ENCODE peak calls at places on chromosomes 3 and 15, in eight cellular contexts. A, S, F, I, L, R, U and T are unnamed samples.
A peak's percentile ranks its signal among the peaks of the same experiment; 100 is the strongest.

GRCh38 chr15:78438595-78439285 is 724 bp downstream of the IREB2 start:
- DNase-seq in A (no peak), S (peak; percentile 71), F (peak; percentile 18), I (peak; percentile 23), L (no peak), R (no peak), U (no peak), T (peak; percentile 12)

GRCh38 chr3:194312743-194313281 is 38.3 kb downstream of the CPN2 start:
- DNase-seq in A (peak; percentile 49), S (peak; percentile 42), F (no peak), I (peak; percentile 79), L (peak; percentile 67), R (peak; percentile 86), U (no peak), T (no peak)

GRCh38 chr3:152497457-152497856 is 228.7 kb downstream of the MBNL1 start:
- DNase-seq in A (peak; percentile 24), S (no peak), F (no peak), I (peak; percentile 92), L (no peak), R (no peak), U (no peak), T (no peak)

GRCh38 chr3:5095879-5096278 is 26.2 kb upstream of the ARL8B start:
- DNase-seq in A (peak; percentile 5), S (peak; percentile 78), F (peak; percentile 2), I (peak; percentile 58), L (peak; percentile 52), R (no peak), U (no peak), T (peak; percentile 49)

GRCh38 chr15:90203473-90203872 is 2.3 kb downstream of the SEMA4B start:
- DNase-seq in A (no peak), S (no peak), F (no peak), I (no peak), L (no peak), R (no peak), U (no peak), T (no peak)

GRCh38 chr15:28994142-28994829 is 108.5 kb downstream of the APBA2 start:
- DNase-seq in A (no peak), S (no peak), F (no peak), I (no peak), L (no peak), R (no peak), U (no peak), T (no peak)

GRCh38 chr3:108329508-108329907 is 33.2 kb downstream of the HHLA2 start:
- DNase-seq in A (no peak), S (no peak), F (no peak), I (no peak), L (no peak), R (no peak), U (no peak), T (no peak)

GRCh38 chr15:75163150-75163564 is 38.5 kb upstream of the C15orf39 start:
- DNase-seq in A (no peak), S (no peak), F (no peak), I (no peak), L (no peak), R (no peak), U (no peak), T (no peak)

GRCh38 chr15:100468265-100468664 is 60.5 kb downstream of the CERS3 start:
- DNase-seq in A (no peak), S (no peak), F (peak; percentile 7), I (peak; percentile 81), L (peak; percentile 66), R (no peak), U (no peak), T (no peak)

GRCh38 chr3:111895079-111895478 is 36.0 kb downstream of the PHLDB2 start:
- DNase-seq in A (peak; percentile 76), S (peak; percentile 59), F (peak; percentile 47), I (peak; percentile 59), L (no peak), R (no peak), U (peak; percentile 44), T (no peak)

GRCh38 chr3:52890735-52891134 is 6.6 kb downstream of the STIMATE start:
- DNase-seq in A (no peak), S (no peak), F (peak; percentile 22), I (no peak), L (no peak), R (no peak), U (no peak), T (no peak)

GRCh38 chr15:46111730-46112129 is 476.9 kb downstream of the SQOR start:
- DNase-seq in A (no peak), S (no peak), F (no peak), I (no peak), L (no peak), R (no peak), U (no peak), T (no peak)

GRCh38 chr15:82531496-82532382 is 8.5 kb downstream of the RPS17 start:
- DNase-seq in A (no peak), S (no peak), F (no peak), I (no peak), L (no peak), R (no peak), U (no peak), T (no peak)

GRCh38 chr3:6807967-6808588 is 52.8 kb upstream of the GRM7 start:
- DNase-seq in A (no peak), S (peak; percentile 5), F (no peak), I (no peak), L (no peak), R (no peak), U (no peak), T (no peak)

GRCh38 chr15:90230071-90230494 is 3.7 kb downstream of the CIB1 start:
- DNase-seq in A (no peak), S (no peak), F (no peak), I (no peak), L (peak; percentile 78), R (no peak), U (no peak), T (no peak)

GRCh38 chr3:148466143-148466542 is 231.6 kb upstream of the AGTR1 start:
- DNase-seq in A (peak; percentile 73), S (peak; percentile 21), F (peak; percentile 84), I (peak; percentile 3), L (no peak), R (no peak), U (no peak), T (no peak)

GRCh38 chr3:183144403-183144802 is 18.1 kb downstream of the LAMP3 start:
- DNase-seq in A (no peak), S (no peak), F (no peak), I (no peak), L (no peak), R (no peak), U (no peak), T (no peak)

GRCh38 chr3:53709256-53709655 is 137.0 kb downstream of the CHDH start:
- DNase-seq in A (no peak), S (no peak), F (no peak), I (no peak), L (no peak), R (no peak), U (no peak), T (no peak)

GRCh38 chr3:157100997-157101396 is 59.0 kb downstream of the CCNL1 start:
- DNase-seq in A (peak; percentile 55), S (no peak), F (no peak), I (no peak), L (no peak), R (no peak), U (no peak), T (no peak)

GRCh38 chr15:72521682-72522081 is 47.6 kb downstream of the ARIH1 start:
- DNase-seq in A (peak; percentile 43), S (no peak), F (peak; percentile 65), I (peak; percentile 69), L (no peak), R (no peak), U (no peak), T (no peak)

GRCh38 chr15:74621546-74621920 is 5.9 kb downstream of the CLK3 start:
- DNase-seq in A (no peak), S (no peak), F (no peak), I (no peak), L (no peak), R (no peak), U (no peak), T (no peak)

GRCh38 chr15:45023659-45024320 is 795 bp downstream of the SORD start:
- DNase-seq in A (peak; percentile 5), S (peak; percentile 35), F (peak; percentile 2), I (peak; percentile 18), L (no peak), R (no peak), U (no peak), T (no peak)

GRCh38 chr3:194675081-194675640 is 3.2 kb upstream of the LSG1 start:
- DNase-seq in A (no peak), S (no peak), F (no peak), I (no peak), L (no peak), R (no peak), U (no peak), T (no peak)